ENCODE peak calls at places on chromosomes 5 and 9, in eight cellular contexts. S is omental fat pad, E is tibial artery, R is neural crest cell, U is suprapubic skin, B is hepatocyte, J is lung, D is endothelial cell. Y is an unnamed sample.

GRCh38 chr5:158351485-158352140 is 492.7 kb upstream of the CLINT1 start:
- DNase-seq in S (no peak), E (no peak), R (no peak), U (no peak), B (no peak), J (no peak), D (no peak), Y (no peak)

GRCh38 chr9:92501671-92502393 is 19.5 kb upstream of the ASPN start:
- DNase-seq in S (no peak), E (peak), R (no peak), U (no peak), B (peak), J (no peak), D (peak), Y (peak)

GRCh38 chr9:124779368-124780059 is 2.6 kb downstream of the OLFML2A start:
- DNase-seq in S (no peak), E (no peak), R (no peak), U (no peak), B (peak), J (no peak), D (no peak), Y (no peak)

GRCh38 chr9:124485936-124486335 is 21.3 kb downstream of the NR5A1 start:
- DNase-seq in S (no peak), E (no peak), R (no peak), U (no peak), B (no peak), J (no peak), D (no peak), Y (no peak)

GRCh38 chr9:37056521-37056920 is 22.5 kb upstream of the PAX5 start:
- DNase-seq in S (no peak), E (no peak), R (no peak), U (no peak), B (no peak), J (no peak), D (no peak), Y (no peak)

GRCh38 chr9:130956636-130957450 is 17.8 kb upstream of the FIBCD1 start:
- DNase-seq in S (no peak), E (no peak), R (no peak), U (no peak), B (no peak), J (no peak), D (no peak), Y (no peak)

GRCh38 chr5:96017951-96018350 is 56.3 kb upstream of the ELL2 start:
- DNase-seq in S (no peak), E (no peak), R (no peak), U (no peak), B (peak), J (no peak), D (no peak), Y (no peak)

GRCh38 chr9:78595200-78595945 is 298.4 kb downstream of the PSAT1 start:
- DNase-seq in S (no peak), E (no peak), R (no peak), U (no peak), B (no peak), J (no peak), D (no peak), Y (no peak)

GRCh38 chr5:68299575-68299974 is 84.0 kb downstream of the PIK3R1 start:
- DNase-seq in S (no peak), E (no peak), R (no peak), U (no peak), B (no peak), J (no peak), D (no peak), Y (no peak)

GRCh38 chr5:165404917-165405316 is 1899.5 kb downstream of the MAT2B start:
- DNase-seq in S (no peak), E (no peak), R (no peak), U (no peak), B (no peak), J (no peak), D (no peak), Y (no peak)

GRCh38 chr5:79666758-79667157 is 22.9 kb upstream of the CMYA5 start:
- DNase-seq in S (no peak), E (no peak), R (no peak), U (no peak), B (no peak), J (no peak), D (no peak), Y (no peak)

GRCh38 chr9:90727498-90727897 is 74.1 kb upstream of the SYK start:
- DNase-seq in S (no peak), E (no peak), R (no peak), U (no peak), B (no peak), J (no peak), D (no peak), Y (no peak)

DNA sequence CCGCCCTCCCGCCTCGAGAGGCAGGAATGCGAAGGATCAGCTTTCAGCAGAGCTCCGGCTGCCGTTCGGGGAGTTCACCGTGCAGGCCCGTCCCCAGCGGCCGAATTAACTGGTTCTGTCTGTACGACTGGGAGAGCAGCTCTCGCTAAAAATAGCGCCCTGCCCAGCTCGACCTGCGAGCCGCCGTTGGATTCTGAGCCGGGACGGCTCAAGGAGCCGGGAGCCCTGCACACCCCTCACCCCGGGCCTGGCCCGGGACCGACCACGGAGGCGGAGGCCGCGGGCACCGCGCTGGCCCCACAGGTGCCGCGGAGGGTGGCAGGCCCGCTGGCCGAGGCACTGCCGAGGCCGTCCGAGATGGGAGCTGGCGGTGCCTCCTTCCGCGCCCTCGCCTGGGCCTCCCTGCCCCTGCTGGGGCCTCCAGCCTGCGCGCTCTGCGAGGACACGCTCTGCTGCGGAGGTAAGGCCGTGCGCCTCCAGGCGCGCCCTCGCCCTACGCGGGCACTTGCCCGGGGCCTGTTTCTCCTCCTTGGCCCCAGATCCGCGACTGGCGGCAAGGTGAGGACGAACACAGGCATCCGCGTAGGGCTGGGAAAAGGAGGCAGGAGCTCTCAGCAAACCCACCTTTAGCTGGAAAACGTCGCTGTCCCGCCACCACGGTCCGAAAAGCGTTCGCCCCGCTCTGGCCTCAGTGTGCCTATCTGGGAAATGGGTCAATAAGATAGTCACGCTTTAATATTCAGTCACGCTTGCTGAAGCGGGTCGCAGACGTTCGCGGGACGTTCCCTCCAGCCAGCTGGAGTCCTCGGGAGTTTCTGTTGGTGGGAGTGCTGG is 53.0 kb upstream of the DAB2IP start:
- DNase-seq in S (no peak), E (peak), R (peak), U (peak), B (peak), J (peak), D (peak), Y (no peak)
- TF ChIP-seq CTCF in S (no peak), E (peak), R (peak), U (no peak), B (peak), J (no peak), D (no peak), Y (no peak)

GRCh38 chr9:137115394-137116026 is 977 bp upstream of the DPP7 start:
- DNase-seq in S (no peak), E (no peak), R (no peak), U (peak), B (no peak), J (no peak), D (no peak), Y (no peak)
- TF ChIP-seq CTCF in S (no peak), E (no peak), R (no peak), U (no peak), B (no peak), J (no peak), D (no peak), Y (no peak)

DNA sequence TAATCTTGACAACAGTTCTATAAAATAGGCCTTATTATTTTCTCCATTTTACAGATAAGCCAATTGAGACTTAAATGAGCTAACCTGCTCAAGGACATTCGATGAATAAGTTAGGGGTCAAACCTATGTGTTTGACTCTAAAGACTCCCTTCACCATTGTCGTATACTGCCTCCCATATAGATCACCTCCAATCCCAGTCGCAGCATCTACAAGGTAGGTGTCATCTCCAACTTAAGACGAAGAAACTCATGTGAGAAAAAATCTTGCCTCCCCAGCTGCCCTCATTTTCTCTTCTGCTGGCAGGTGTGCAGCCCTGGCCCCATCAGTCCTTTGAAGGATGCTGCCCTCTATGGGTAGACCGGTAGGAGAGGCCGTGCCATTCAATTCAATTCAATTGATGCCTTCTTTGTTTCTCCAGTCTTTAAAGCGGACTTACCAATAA is 75.2 kb upstream of the SMARCA2 start:
- DNase-seq in S (no peak), E (no peak), R (no peak), U (no peak), B (peak), J (no peak), D (peak), Y (peak)
- TF ChIP-seq CTCF in S (no peak), E (peak), R (peak), U (no peak), B (peak), J (peak), D (peak), Y (peak)

GRCh38 chr9:89365532-89365912 is 47.2 kb downstream of the SECISBP2 start:
- DNase-seq in S (no peak), E (peak), R (no peak), U (no peak), B (no peak), J (no peak), D (no peak), Y (no peak)
- TF ChIP-seq CTCF in S (no peak), E (no peak), R (no peak), U (no peak), B (no peak), J (no peak), D (no peak), Y (no peak)

GRCh38 chr5:108280960-108281569 is 100.8 kb downstream of the FBXL17 start:
- DNase-seq in S (no peak), E (no peak), R (no peak), U (no peak), B (no peak), J (no peak), D (no peak), Y (no peak)

GRCh38 chr5:108276187-108276586 is 105.7 kb downstream of the FBXL17 start:
- DNase-seq in S (no peak), E (no peak), R (no peak), U (no peak), B (no peak), J (no peak), D (no peak), Y (no peak)

GRCh38 chr5:108278285-108279240 is 103.3 kb downstream of the FBXL17 start:
- DNase-seq in S (no peak), E (no peak), R (no peak), U (no peak), B (no peak), J (no peak), D (no peak), Y (no peak)

DNA sequence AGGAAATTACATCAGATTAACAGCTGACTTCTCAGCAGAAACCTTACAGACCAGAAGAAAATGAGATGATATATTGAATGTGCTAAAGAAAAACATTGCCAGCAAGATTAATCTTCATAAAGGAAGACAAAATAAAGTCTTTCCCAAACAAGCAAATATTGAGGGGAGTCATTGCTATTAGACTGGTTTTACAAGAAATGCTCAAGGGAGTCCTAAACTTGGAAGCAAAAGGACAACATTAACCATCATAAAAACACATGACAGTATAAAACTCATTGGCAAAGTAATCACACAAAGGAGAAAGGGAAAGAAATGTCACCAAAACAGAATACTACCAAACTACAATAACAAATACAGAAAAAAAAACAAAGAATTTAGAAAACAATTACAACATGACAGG is 101.7 kb downstream of the FBXL17 start:
- DNase-seq in S (no peak), E (no peak), R (no peak), U (no peak), B (no peak), J (no peak), D (no peak), Y (no peak)
- TF ChIP-seq CTCF in S (no peak), E (no peak), R (no peak), U (no peak), B (no peak), J (no peak), D (no peak), Y (no peak)

GRCh38 chr5:142317673-142318261 is 7.1 kb downstream of the SPRY4 start:
- DNase-seq in S (no peak), E (no peak), R (no peak), U (no peak), B (no peak), J (no peak), D (no peak), Y (no peak)
- TF ChIP-seq CTCF in S (no peak), E (no peak), R (peak), U (no peak), B (peak), J (no peak), D (no peak), Y (no peak)

DNA sequence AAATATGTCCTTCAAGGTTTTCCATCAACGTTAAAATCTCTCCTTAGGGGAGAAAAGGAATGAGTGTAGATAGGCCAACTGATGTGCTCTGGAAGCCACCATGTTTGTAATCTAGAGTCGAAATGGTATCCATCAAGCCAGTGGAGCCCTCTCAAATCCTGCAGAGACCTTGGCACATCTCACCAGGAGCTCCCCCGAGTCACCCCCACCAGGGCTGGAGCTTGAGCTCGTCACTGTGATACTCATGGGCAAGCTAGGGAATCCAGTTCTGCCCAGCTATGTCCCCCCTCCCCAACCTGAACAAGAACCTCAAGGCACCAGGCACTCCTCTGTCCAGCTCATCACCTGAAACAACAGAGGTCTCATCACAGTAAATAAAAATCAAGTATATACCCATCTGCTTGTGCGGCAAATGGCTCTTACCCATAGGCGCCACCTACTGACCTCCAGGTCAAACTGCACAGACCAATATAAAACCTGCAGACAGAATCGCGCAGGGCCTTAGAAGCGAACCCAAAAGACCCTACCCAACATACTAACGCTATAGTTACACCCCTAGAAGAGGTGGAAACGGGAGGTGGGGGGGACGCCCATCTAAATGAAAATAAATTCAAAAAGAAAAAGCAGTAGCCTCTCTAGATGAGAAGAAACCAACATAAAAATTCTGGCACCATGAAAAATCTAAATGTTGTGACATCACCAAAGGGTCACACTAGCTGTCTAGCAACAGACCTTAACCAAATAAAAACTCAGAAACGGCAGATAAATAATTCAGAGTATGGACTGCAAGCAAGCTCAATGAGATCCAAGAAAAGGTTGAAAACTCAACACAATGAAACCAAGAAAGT is 75.0 kb downstream of the TTC39B start:
- DNase-seq in S (no peak), E (no peak), R (peak), U (no peak), B (peak), J (no peak), D (peak), Y (peak)
- TF ChIP-seq CTCF in S (no peak), E (no peak), R (peak), U (no peak), B (peak), J (no peak), D (peak), Y (peak)

GRCh38 chr9:17116400-17116837 is 18.4 kb upstream of the CNTLN start:
- DNase-seq in S (no peak), E (no peak), R (no peak), U (no peak), B (peak), J (no peak), D (no peak), Y (no peak)
- TF ChIP-seq CTCF in S (no peak), E (peak), R (peak), U (no peak), B (peak), J (peak), D (peak), Y (peak)